ENCODE peak calls at places on chromosomes 16 and 17, in eight cellular contexts. W is RWPE1, R is activated gamma-delta T cell treated with Interleukin-2 at 50 U/mL for 16 hours, I is bronchial epithelial cell, P is psoas muscle, A is adipocyte, E is mammary epithelial cell, O is left ventricle myocardium inferior. N is an unnamed sample.

GRCh38 chr17:36188891-36189306 is 7.7 kb downstream of the CCL3L1 start:
- DNase-seq in W (no peak), R (peak), I (no peak), P (no peak), A (peak), E (no peak), O (no peak), N (no peak)

GRCh38 chr16:85461814-85462404 is 151.2 kb upstream of the GSE1 start:
- DNase-seq in W (no peak), R (no peak), I (no peak), P (no peak), A (peak), E (no peak), O (no peak), N (peak)

GRCh38 chr16:88719267-88719932 is 13.1 kb downstream of the CTU2 start:
- DNase-seq in W (no peak), R (no peak), I (no peak), P (no peak), A (no peak), E (no peak), O (peak), N (no peak)

GRCh38 chr16:101586-101985 is 23.6 kb downstream of the MPG start:
- DNase-seq in W (no peak), R (no peak), I (no peak), P (no peak), A (no peak), E (peak), O (no peak), N (no peak)

GRCh38 chr16:1245452-1246005 is 5.0 kb downstream of the TPSAB1 start:
- DNase-seq in W (no peak), R (no peak), I (no peak), P (peak), A (no peak), E (no peak), O (no peak), N (no peak)

GRCh38 chr17:19986941-19987714 is 9.5 kb upstream of the AKAP10 start:
- DNase-seq in W (peak), R (no peak), I (peak), P (no peak), A (no peak), E (peak), O (no peak), N (no peak)

GRCh38 chr17:75557075-75557851 is 30.3 kb upstream of the MYO15B start:
- DNase-seq in W (no peak), R (no peak), I (peak), P (no peak), A (peak), E (peak), O (no peak), N (peak)

GRCh38 chr17:77074681-77075080 is 66.1 kb upstream of the SEC14L1 start:
- DNase-seq in W (no peak), R (no peak), I (no peak), P (no peak), A (no peak), E (no peak), O (no peak), N (no peak)

GRCh38 chr16:15443753-15444152 is 9.4 kb downstream of the BMERB1 start:
- DNase-seq in W (no peak), R (no peak), I (no peak), P (no peak), A (no peak), E (no peak), O (no peak), N (no peak)

GRCh38 chr16:67548265-67549126 is 13.8 kb upstream of the CTCF start:
- DNase-seq in W (no peak), R (no peak), I (no peak), P (no peak), A (no peak), E (no peak), O (no peak), N (no peak)

GRCh38 chr17:72590382-72590781 is 469.6 kb downstream of the SOX9 start:
- DNase-seq in W (peak), R (no peak), I (peak), P (no peak), A (peak), E (peak), O (no peak), N (peak)

GRCh38 chr17:28527859-28528258 is 21.7 kb downstream of the FOXN1 start:
- DNase-seq in W (peak), R (no peak), I (peak), P (no peak), A (no peak), E (peak), O (no peak), N (no peak)

GRCh38 chr17:30475206-30475605 is 2.0 kb upstream of the GOSR1 start:
- DNase-seq in W (no peak), R (no peak), I (no peak), P (no peak), A (no peak), E (no peak), O (no peak), N (no peak)

GRCh38 chr17:39306028-39306427 is 80.3 kb upstream of the STAC2 start:
- DNase-seq in W (no peak), R (no peak), I (no peak), P (no peak), A (no peak), E (no peak), O (no peak), N (no peak)

GRCh38 chr16:17369441-17369951 is 101.3 kb downstream of the XYLT1 start:
- DNase-seq in W (no peak), R (peak), I (no peak), P (peak), A (no peak), E (no peak), O (peak), N (peak)

GRCh38 chr16:54193656-54194007 is 93.0 kb downstream of the IRX3 start:
- DNase-seq in W (peak), R (peak), I (peak), P (peak), A (peak), E (peak), O (peak), N (peak)

GRCh38 chr16:77579283-77579985 is 142.9 kb upstream of the NUDT7 start:
- DNase-seq in W (no peak), R (no peak), I (no peak), P (no peak), A (no peak), E (no peak), O (no peak), N (no peak)

GRCh38 chr17:7754656-7755055 is 37.1 kb downstream of the DNAH2 start:
- DNase-seq in W (no peak), R (no peak), I (no peak), P (no peak), A (no peak), E (no peak), O (no peak), N (no peak)

GRCh38 chr16:53504161-53504663 is 1.2 kb upstream of the AKTIP start:
- DNase-seq in W (no peak), R (no peak), I (no peak), P (peak), A (peak), E (peak), O (peak), N (peak)

GRCh38 chr16:24936151-24936550 is 79.0 kb downstream of the ARHGAP17 start:
- DNase-seq in W (no peak), R (no peak), I (no peak), P (no peak), A (no peak), E (no peak), O (no peak), N (no peak)

GRCh38 chr17:31116167-31116566 is 21.4 kb downstream of the NF1 start:
- DNase-seq in W (no peak), R (no peak), I (no peak), P (no peak), A (no peak), E (no peak), O (no peak), N (no peak)

GRCh38 chr17:4433515-4434031 is at the start of gene SPNS3:
- DNase-seq in W (no peak), R (peak), I (no peak), P (no peak), A (no peak), E (no peak), O (no peak), N (no peak)

GRCh38 chr16:53608094-53608493 is 95.6 kb downstream of the RPGRIP1L start:
- DNase-seq in W (no peak), R (no peak), I (no peak), P (no peak), A (no peak), E (no peak), O (no peak), N (no peak)

GRCh38 chr17:31522987-31523495 is 131.6 kb downstream of the RAB11FIP4 start:
- DNase-seq in W (no peak), R (no peak), I (no peak), P (no peak), A (no peak), E (no peak), O (no peak), N (no peak)

GRCh38 chr17:4357030-4357635 is 9.3 kb downstream of the UBE2G1 start:
- DNase-seq in W (no peak), R (no peak), I (no peak), P (no peak), A (no peak), E (no peak), O (no peak), N (no peak)

GRCh38 chr16:86067936-86068335 is 169.0 kb downstream of the IRF8 start:
- DNase-seq in W (no peak), R (no peak), I (no peak), P (no peak), A (no peak), E (no peak), O (no peak), N (no peak)

GRCh38 chr17:29726721-29727252 is 104.1 kb upstream of the CORO6 start:
- DNase-seq in W (no peak), R (no peak), I (peak), P (no peak), A (no peak), E (no peak), O (no peak), N (peak)

GRCh38 chr17:50516980-50517379 is 8.7 kb downstream of the MYCBPAP start:
- DNase-seq in W (peak), R (no peak), I (peak), P (no peak), A (no peak), E (peak), O (no peak), N (no peak)

GRCh38 chr16:2811703-2812471 is 5.2 kb upstream of the PRSS21 start:
- DNase-seq in W (no peak), R (no peak), I (no peak), P (no peak), A (no peak), E (no peak), O (no peak), N (no peak)

GRCh38 chr17:39605492-39606433 is 2.0 kb downstream of the NEUROD2 start:
- DNase-seq in W (no peak), R (no peak), I (peak), P (no peak), A (peak), E (peak), O (no peak), N (no peak)

GRCh38 chr16:82337355-82337754 is 167.3 kb upstream of the MPHOSPH6 start:
- DNase-seq in W (no peak), R (no peak), I (no peak), P (no peak), A (no peak), E (no peak), O (no peak), N (no peak)

GRCh38 chr17:78053777-78054468 is 74.6 kb downstream of the TMC6 start:
- DNase-seq in W (no peak), R (no peak), I (no peak), P (no peak), A (peak), E (peak), O (no peak), N (no peak)

GRCh38 chr17:77494664-77495435 is 354.1 kb downstream of the SEC14L1 start:
- DNase-seq in W (peak), R (peak), I (peak), P (peak), A (peak), E (peak), O (peak), N (peak)

GRCh38 chr16:81251871-81252270 is 13.4 kb downstream of the BCO1 start:
- DNase-seq in W (no peak), R (no peak), I (no peak), P (no peak), A (peak), E (no peak), O (no peak), N (peak)

GRCh38 chr17:59848385-59848668 is 44.4 kb downstream of the TUBD1 start:
- DNase-seq in W (no peak), R (no peak), I (no peak), P (no peak), A (no peak), E (no peak), O (no peak), N (no peak)

N was measured in EH.